ENCODE peak calls at places on chromosome 10, in four cellular contexts. R is T-helper 9 cell, V is A549, A is HFF-Myc. N is an unnamed sample.

GRCh38 chr10:119370972-119371703 is 163.8 kb downstream of the GRK5 start:
- DNase-seq in V (no peak), A (peak), R (no peak), N (no peak)

GRCh38 chr10:19200211-19200610 is 151.6 kb downstream of the MALRD1 start:
- DNase-seq in A (no peak), V (no peak), R (no peak), N (no peak)

GRCh38 chr10:122363311-122363710 is 11.2 kb upstream of the PLEKHA1 start:
- DNase-seq in R (no peak), V (no peak), A (no peak), N (no peak)

GRCh38 chr10:21675157-21675796 is 141.2 kb downstream of the MLLT10 start:
- DNase-seq in V (peak), R (peak), A (no peak), N (peak)

GRCh38 chr10:117662126-117662525 is 119.6 kb downstream of the EMX2 start:
- DNase-seq in V (no peak), A (no peak), R (no peak), N (no peak)

GRCh38 chr10:9096288-9096687 is 1041.8 kb downstream of the GATA3 start:
- DNase-seq in V (no peak), A (no peak), R (peak), N (no peak)

GRCh38 chr10:25038303-25038702 is 21.9 kb downstream of the THNSL1 start:
- DNase-seq in R (no peak), A (no peak), V (no peak), N (no peak)

GRCh38 chr10:28633750-28634149 is 43.6 kb upstream of the BAMBI start:
- DNase-seq in A (no peak), V (peak), R (no peak), N (no peak)

GRCh38 chr10:60350400-60350799 is 39.3 kb downstream of the ANK3 start:
- DNase-seq in V (no peak), A (no peak), R (no peak), N (no peak)

GRCh38 chr10:24382979-24383663 is 174.2 kb downstream of the KIAA1217 start:
- DNase-seq in V (no peak), A (no peak), R (no peak), N (no peak)

GRCh38 chr10:69991151-69991550 is 61.5 kb upstream of the MACROH2A2 start:
- DNase-seq in V (no peak), A (no peak), R (no peak), N (no peak)

GRCh38 chr10:63562857-63563256 is 41.7 kb downstream of the REEP3 start:
- DNase-seq in A (no peak), R (no peak), V (no peak), N (peak)

GRCh38 chr10:124197301-124198148 is 104.1 kb upstream of the CHST15 start:
- DNase-seq in V (no peak), R (no peak), A (no peak), N (no peak)

GRCh38 chr10:127293640-127294039 is 97.2 kb upstream of the INSYN2A start:
- DNase-seq in V (no peak), R (peak), A (peak), N (no peak)

GRCh38 chr10:37865264-37865663 is 7.9 kb upstream of the ZNF248 start:
- DNase-seq in A (no peak), V (no peak), R (no peak), N (no peak)

GRCh38 chr10:12333382-12334185 is 15.8 kb upstream of the CAMK1D start:
- DNase-seq in A (peak), R (peak), V (peak), N (no peak)

GRCh38 chr10:48598936-48599829 is 5.7 kb downstream of the ARHGAP22 start:
- DNase-seq in V (no peak), R (no peak), A (no peak), N (no peak)

GRCh38 chr10:64091889-64092288 is 570.7 kb downstream of the REEP3 start:
- DNase-seq in V (peak), R (no peak), A (no peak), N (peak)

GRCh38 chr10:123622381-123622780 is 43.8 kb upstream of the GPR26 start:
- DNase-seq in A (no peak), R (no peak), V (no peak), N (no peak)

GRCh38 chr10:3926268-3926667 is 141.3 kb upstream of the KLF6 start:
- DNase-seq in R (no peak), A (no peak), V (no peak), N (no peak)

GRCh38 chr10:23345861-23346260 is 1.3 kb upstream of the C10orf67 start:
- DNase-seq in V (peak), R (no peak), A (peak), N (no peak)

GRCh38 chr10:50561816-50562215 is 61.9 kb downstream of the SGMS1 start:
- DNase-seq in A (no peak), V (no peak), R (no peak), N (peak)

GRCh38 chr10:70440296-70441160 is 953 bp downstream of the NODAL start:
- DNase-seq in R (no peak), A (no peak), V (no peak), N (no peak)

GRCh38 chr10:111875760-111876159 is 307.8 kb downstream of the GPAM start:
- DNase-seq in R (no peak), V (no peak), A (no peak), N (no peak)

GRCh38 chr10:60312818-60313588 is 76.7 kb downstream of the ANK3 start:
- DNase-seq in R (no peak), V (no peak), A (peak), N (no peak)

GRCh38 chr10:17474595-17474994 is 20.2 kb upstream of the ST8SIA6 start:
- DNase-seq in R (no peak), A (no peak), V (peak), N (no peak)

N was measured in Karpas-422.